ENCODE peak calls at places on chromosomes 7 and 10, in eight cellular contexts. A, K, G, D, L, Z, Y and U are unnamed samples.

GRCh38 chr10:4137299-4137698 is 352.3 kb upstream of the KLF6 start:
- DNase-seq in A (no peak), K (no peak), G (no peak), D (no peak), L (no peak), Z (no peak), Y (no peak), U (no peak)

GRCh38 chr10:77984986-77985385 is 44.3 kb downstream of the POLR3A start:
- DNase-seq in A (no peak), K (no peak), G (no peak), D (no peak), L (no peak), Z (no peak), Y (no peak), U (no peak)

GRCh38 chr10:110398419-110399162 is 93.9 kb upstream of the SMNDC1 start:
- DNase-seq in A (no peak), K (peak), G (no peak), D (no peak), L (peak), Z (no peak), Y (no peak), U (peak)

GRCh38 chr10:50469778-50470193 is 154.0 kb downstream of the SGMS1 start:
- DNase-seq in A (no peak), K (no peak), G (no peak), D (no peak), L (no peak), Z (no peak), Y (no peak), U (peak)

GRCh38 chr10:86195521-86195920 is 171.1 kb downstream of the GRID1 start:
- DNase-seq in A (no peak), K (no peak), G (no peak), D (no peak), L (no peak), Z (no peak), Y (peak), U (no peak)

GRCh38 chr7:823639-824038 is 8.6 kb upstream of the SUN1 start:
- DNase-seq in A (no peak), K (no peak), G (no peak), D (no peak), L (no peak), Z (no peak), Y (no peak), U (no peak)

GRCh38 chr7:77409739-77410545 is 6.2 kb downstream of the GSAP start:
- DNase-seq in A (no peak), K (peak), G (no peak), D (no peak), L (no peak), Z (peak), Y (no peak), U (peak)

GRCh38 chr7:8201846-8202441 is 60.0 kb downstream of the ICA1 start:
- DNase-seq in A (no peak), K (no peak), G (no peak), D (no peak), L (no peak), Z (no peak), Y (no peak), U (no peak)

GRCh38 chr10:61785410-61786105 is 115.9 kb upstream of the ARID5B start:
- DNase-seq in A (no peak), K (peak), G (no peak), D (no peak), L (no peak), Z (no peak), Y (no peak), U (peak)

GRCh38 chr10:60718891-60719290 is 59.4 kb upstream of the CDK1 start:
- DNase-seq in A (no peak), K (no peak), G (no peak), D (no peak), L (no peak), Z (no peak), Y (no peak), U (no peak)

GRCh38 chr7:111639894-111640293 is 77.6 kb upstream of the IMMP2L start:
- DNase-seq in A (no peak), K (peak), G (no peak), D (no peak), L (no peak), Z (no peak), Y (no peak), U (peak)

GRCh38 chr7:82091126-82091682 is 321.4 kb upstream of the HGF start:
- DNase-seq in A (no peak), K (no peak), G (no peak), D (no peak), L (no peak), Z (no peak), Y (no peak), U (no peak)

GRCh38 chr7:96671854-96672253 is 37.8 kb downstream of the SEM1 start:
- DNase-seq in A (no peak), K (no peak), G (no peak), D (no peak), L (no peak), Z (no peak), Y (no peak), U (no peak)

GRCh38 chr10:98039690-98040381 is 9.4 kb upstream of the CRTAC1 start:
- DNase-seq in A (no peak), K (no peak), G (no peak), D (no peak), L (no peak), Z (no peak), Y (no peak), U (no peak)

GRCh38 chr7:106767073-106767472 is 98.0 kb upstream of the PIK3CG start:
- DNase-seq in A (no peak), K (no peak), G (no peak), D (no peak), L (no peak), Z (no peak), Y (no peak), U (peak)

GRCh38 chr7:158489462-158490155 is 98.0 kb downstream of the PTPRN2 start:
- DNase-seq in A (no peak), K (no peak), G (no peak), D (no peak), L (no peak), Z (no peak), Y (no peak), U (no peak)

GRCh38 chr10:125850766-125851731 is 27.7 kb downstream of the BCCIP start:
- DNase-seq in A (no peak), K (no peak), G (no peak), D (no peak), L (no peak), Z (no peak), Y (no peak), U (no peak)

GRCh38 chr7:84042110-84042539 is 152.5 kb downstream of the SEMA3A start:
- DNase-seq in A (no peak), K (peak), G (no peak), D (no peak), L (peak), Z (no peak), Y (no peak), U (peak)

GRCh38 chr10:51685768-51686167 is 13.6 kb downstream of the CSTF2T start:
- DNase-seq in A (no peak), K (peak), G (no peak), D (no peak), L (no peak), Z (no peak), Y (no peak), U (peak)

GRCh38 chr7:50771120-50772002 is 11.3 kb downstream of the GRB10 start:
- DNase-seq in A (no peak), K (no peak), G (no peak), D (no peak), L (no peak), Z (no peak), Y (no peak), U (no peak)

GRCh38 chr7:47422631-47423030 is 159.3 kb downstream of the TNS3 start:
- DNase-seq in A (no peak), K (no peak), G (no peak), D (peak), L (no peak), Z (no peak), Y (no peak), U (peak)

GRCh38 chr7:99244942-99245341 is 27.7 kb upstream of the MYH16 start:
- DNase-seq in A (no peak), K (peak), G (no peak), D (no peak), L (no peak), Z (no peak), Y (no peak), U (peak)

GRCh38 chr10:93222211-93222754 is 148.6 kb downstream of the CYP26A1 start:
- DNase-seq in A (no peak), K (no peak), G (no peak), D (no peak), L (no peak), Z (no peak), Y (no peak), U (no peak)

GRCh38 chr7:73618538-73618937 is 5.8 kb downstream of the MLXIPL start:
- DNase-seq in A (no peak), K (no peak), G (no peak), D (peak), L (no peak), Z (no peak), Y (no peak), U (no peak)

GRCh38 chr10:113381906-113382562 is 170.8 kb upstream of the HABP2 start:
- DNase-seq in A (no peak), K (peak), G (no peak), D (no peak), L (peak), Z (peak), Y (no peak), U (peak)

GRCh38 chr10:110008518-110009339 is 945 bp downstream of the ADD3 start:
- DNase-seq in A (peak), K (no peak), G (no peak), D (no peak), L (peak), Z (no peak), Y (no peak), U (no peak)

GRCh38 chr7:158044156-158044823 is 543.3 kb downstream of the PTPRN2 start:
- DNase-seq in A (no peak), K (no peak), G (no peak), D (no peak), L (no peak), Z (peak), Y (no peak), U (no peak)

GRCh38 chr7:19519443-19519977 is 189.3 kb downstream of the POLR1F start:
- DNase-seq in A (no peak), K (no peak), G (no peak), D (no peak), L (no peak), Z (no peak), Y (no peak), U (peak)

GRCh38 chr7:135270577-135271254 is 37.1 kb downstream of the STRA8 start:
- DNase-seq in A (no peak), K (no peak), G (no peak), D (no peak), L (no peak), Z (no peak), Y (no peak), U (no peak)

GRCh38 chr7:44988718-44989117 is 9.9 kb upstream of the MYO1G start:
- DNase-seq in A (no peak), K (no peak), G (no peak), D (no peak), L (no peak), Z (no peak), Y (no peak), U (no peak)

GRCh38 chr10:125162181-125162906 is 2.0 kb upstream of the CTBP2 start:
- DNase-seq in A (peak), K (no peak), G (no peak), D (no peak), L (no peak), Z (no peak), Y (no peak), U (no peak)

GRCh38 chr7:56483153-56483552 is 366.9 kb upstream of the NUPR2 start:
- DNase-seq in A (no peak), K (no peak), G (no peak), D (no peak), L (no peak), Z (no peak), Y (no peak), U (no peak)